ENCODE peak calls at places on chromosomes 2 and 18, in eight cellular contexts. One of them, this sample, is unnamed. For H3K4me1 and H3K27me3, the result is how much of the 10 kb centered on the place peaks cover.

GRCh38 chr18:22136395-22136794 is 33.0 kb upstream of the GATA6 start:
- DNase-seq in lower lobe of right lung: no peak
- DNase-seq in CD8-positive, alpha-beta T cell: no peak
- DNase-seq in Peyer's patch: no peak
- DNase-seq in H9: no peak
- DNase-seq in IMR-90: peak
- DNase-seq in fibroblast of lung: peak
- DNase-seq in stomach: no peak
- DNase-seq in this sample: no peak

GRCh38 chr2:155965415-155966070 is 367.0 kb downstream of the NR4A2 start:
- DNase-seq in IMR-90: no peak
- DNase-seq in CD8-positive, alpha-beta T cell: no peak
- DNase-seq in lower lobe of right lung: no peak
- DNase-seq in fibroblast of lung: no peak
- DNase-seq in H9: no peak
- DNase-seq in stomach: no peak
- DNase-seq in Peyer's patch: no peak
- DNase-seq in this sample: peak

GRCh38 chr2:129711816-129712420 is 267.5 kb upstream of the RAB6C start:
- DNase-seq in IMR-90: no peak
- DNase-seq in H9: no peak
- DNase-seq in stomach: no peak
- DNase-seq in Peyer's patch: no peak
- DNase-seq in fibroblast of lung: no peak
- DNase-seq in lower lobe of right lung: no peak
- DNase-seq in CD8-positive, alpha-beta T cell: no peak
- DNase-seq in this sample: no peak

GRCh38 chr2:191677091-191677645 is 768 bp upstream of the NABP1 start:
- DNase-seq in CD8-positive, alpha-beta T cell: no peak
- DNase-seq in fibroblast of lung: peak
- DNase-seq in H9: no peak
- DNase-seq in Peyer's patch: peak
- DNase-seq in stomach: peak
- DNase-seq in lower lobe of right lung: peak
- DNase-seq in IMR-90: peak
- DNase-seq in this sample: peak

GRCh38 chr2:15554525-15555218 is 6.5 kb downstream of the NBAS start:
- DNase-seq in lower lobe of right lung: no peak
- DNase-seq in Peyer's patch: no peak
- DNase-seq in CD8-positive, alpha-beta T cell: no peak
- DNase-seq in H9: no peak
- DNase-seq in IMR-90: peak
- DNase-seq in fibroblast of lung: no peak
- DNase-seq in stomach: no peak
- DNase-seq in this sample: no peak

GRCh38 chr2:152504618-152505017 is 169.6 kb downstream of the FMNL2 start:
- DNase-seq in Peyer's patch: no peak
- DNase-seq in H9: no peak
- DNase-seq in lower lobe of right lung: no peak
- DNase-seq in IMR-90: peak
- DNase-seq in CD8-positive, alpha-beta T cell: no peak
- DNase-seq in stomach: no peak
- DNase-seq in fibroblast of lung: peak
- DNase-seq in this sample: peak

GRCh38 chr2:170827841-170828532 is 11.3 kb downstream of the GAD1 start:
- DNase-seq in fibroblast of lung: no peak
- DNase-seq in IMR-90: no peak
- DNase-seq in H9: no peak
- DNase-seq in CD8-positive, alpha-beta T cell: no peak
- DNase-seq in lower lobe of right lung: no peak
- DNase-seq in Peyer's patch: no peak
- DNase-seq in stomach: no peak
- DNase-seq in this sample: no peak

GRCh38 chr2:37561615-37562569 is 109.5 kb downstream of the CDC42EP3 start:
- DNase-seq in fibroblast of lung: peak
- DNase-seq in CD8-positive, alpha-beta T cell: no peak
- DNase-seq in IMR-90: peak
- DNase-seq in lower lobe of right lung: no peak
- DNase-seq in stomach: no peak
- DNase-seq in Peyer's patch: no peak
- DNase-seq in H9: peak
- DNase-seq in this sample: peak

GRCh38 chr18:28684746-28685145 is 507.8 kb upstream of the CDH2 start:
- DNase-seq in lower lobe of right lung: no peak
- DNase-seq in fibroblast of lung: peak
- DNase-seq in IMR-90: no peak
- DNase-seq in stomach: no peak
- DNase-seq in Peyer's patch: no peak
- DNase-seq in H9: no peak
- DNase-seq in CD8-positive, alpha-beta T cell: no peak
- DNase-seq in this sample: no peak

GRCh38 chr2:46780801-46781445 is 134.7 kb downstream of the MCFD2 start:
- DNase-seq in IMR-90: peak
- DNase-seq in Peyer's patch: no peak
- DNase-seq in fibroblast of lung: peak
- DNase-seq in H9: peak
- DNase-seq in lower lobe of right lung: no peak
- DNase-seq in CD8-positive, alpha-beta T cell: no peak
- DNase-seq in stomach: no peak
- DNase-seq in this sample: no peak

GRCh38 chr2:28680657-28681056 is 71.0 kb upstream of the PPP1CB start:
- DNase-seq in stomach: no peak
- DNase-seq in Peyer's patch: no peak
- DNase-seq in CD8-positive, alpha-beta T cell: no peak
- DNase-seq in fibroblast of lung: no peak
- DNase-seq in lower lobe of right lung: no peak
- DNase-seq in H9: no peak
- DNase-seq in IMR-90: no peak
- DNase-seq in this sample: no peak

GRCh38 chr2:96396095-96396494 is 60.5 kb downstream of the NCAPH start:
- DNase-seq in H9: no peak
- DNase-seq in CD8-positive, alpha-beta T cell: no peak
- DNase-seq in fibroblast of lung: no peak
- DNase-seq in lower lobe of right lung: peak
- DNase-seq in IMR-90: no peak
- DNase-seq in Peyer's patch: no peak
- DNase-seq in stomach: no peak
- DNase-seq in this sample: no peak

GRCh38 chr18:32026491-32027086 is 8.0 kb downstream of the RNF125 start:
- DNase-seq in lower lobe of right lung: no peak
- DNase-seq in CD8-positive, alpha-beta T cell: no peak
- DNase-seq in Peyer's patch: no peak
- DNase-seq in stomach: no peak
- DNase-seq in IMR-90: no peak
- DNase-seq in H9: no peak
- DNase-seq in fibroblast of lung: no peak
- DNase-seq in this sample: no peak
- H3K4me1 ChIP-seq in lower lobe of right lung: under half
- H3K4me1 ChIP-seq in CD8-positive, alpha-beta T cell: half or more
- H3K4me1 ChIP-seq in Peyer's patch: under half
- H3K4me1 ChIP-seq in stomach: under half
- H3K4me1 ChIP-seq in IMR-90: under half
- H3K4me1 ChIP-seq in H9: under half
- H3K4me1 ChIP-seq in fibroblast of lung: under half
- H3K4me1 ChIP-seq in this sample: under half

DNA sequence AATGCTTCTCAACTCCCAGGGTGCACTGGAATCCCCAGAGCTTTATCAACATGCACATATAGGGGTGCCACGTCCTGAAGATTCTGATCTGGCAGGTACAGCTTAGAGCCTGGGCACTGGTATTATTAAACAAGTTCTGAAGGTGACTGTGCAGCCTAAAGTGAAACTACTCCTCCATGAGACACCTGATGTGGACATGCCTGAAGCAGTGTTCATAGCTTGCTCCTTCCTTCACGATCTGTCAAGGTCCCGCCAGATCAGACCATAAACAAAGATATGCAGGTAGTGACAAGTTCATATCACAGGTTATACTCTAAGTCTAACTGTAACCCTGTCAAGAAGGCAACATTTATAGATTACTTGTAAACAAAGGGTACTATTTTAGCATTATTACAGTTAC is 65.3 kb upstream of the DNER start:
- DNase-seq in Peyer's patch: no peak
- DNase-seq in lower lobe of right lung: no peak
- DNase-seq in CD8-positive, alpha-beta T cell: no peak
- DNase-seq in stomach: no peak
- DNase-seq in H9: no peak
- DNase-seq in fibroblast of lung: peak
- DNase-seq in IMR-90: peak
- DNase-seq in this sample: peak
- H3K27me3 ChIP-seq in Peyer's patch: under half
- H3K27me3 ChIP-seq in lower lobe of right lung: under half
- H3K27me3 ChIP-seq in CD8-positive, alpha-beta T cell: under half
- H3K27me3 ChIP-seq in stomach: under half
- H3K27me3 ChIP-seq in H9: under half
- H3K27me3 ChIP-seq in fibroblast of lung: under half
- H3K27me3 ChIP-seq in IMR-90: under half
- H3K27me3 ChIP-seq in this sample: under half

GRCh38 chr2:109231428-109231827 is 102.4 kb downstream of the SH3RF3 start:
- DNase-seq in stomach: no peak
- DNase-seq in IMR-90: no peak
- DNase-seq in fibroblast of lung: no peak
- DNase-seq in H9: no peak
- DNase-seq in lower lobe of right lung: no peak
- DNase-seq in Peyer's patch: no peak
- DNase-seq in CD8-positive, alpha-beta T cell: no peak
- DNase-seq in this sample: no peak

GRCh38 chr2:109229094-109229675 is 100.2 kb downstream of the SH3RF3 start:
- DNase-seq in CD8-positive, alpha-beta T cell: no peak
- DNase-seq in Peyer's patch: no peak
- DNase-seq in stomach: no peak
- DNase-seq in lower lobe of right lung: no peak
- DNase-seq in IMR-90: no peak
- DNase-seq in fibroblast of lung: no peak
- DNase-seq in H9: no peak
- DNase-seq in this sample: no peak

GRCh38 chr2:109232306-109232705 is 103.3 kb downstream of the SH3RF3 start:
- DNase-seq in H9: no peak
- DNase-seq in Peyer's patch: no peak
- DNase-seq in lower lobe of right lung: no peak
- DNase-seq in IMR-90: no peak
- DNase-seq in CD8-positive, alpha-beta T cell: no peak
- DNase-seq in fibroblast of lung: no peak
- DNase-seq in stomach: no peak
- DNase-seq in this sample: no peak

GRCh38 chr2:109232909-109233308 is 103.9 kb downstream of the SH3RF3 start:
- DNase-seq in CD8-positive, alpha-beta T cell: no peak
- DNase-seq in lower lobe of right lung: no peak
- DNase-seq in fibroblast of lung: no peak
- DNase-seq in stomach: no peak
- DNase-seq in IMR-90: no peak
- DNase-seq in H9: no peak
- DNase-seq in Peyer's patch: no peak
- DNase-seq in this sample: no peak

GRCh38 chr2:109230980-109231420 is 102.0 kb downstream of the SH3RF3 start:
- DNase-seq in stomach: no peak
- DNase-seq in H9: no peak
- DNase-seq in CD8-positive, alpha-beta T cell: no peak
- DNase-seq in fibroblast of lung: no peak
- DNase-seq in lower lobe of right lung: no peak
- DNase-seq in Peyer's patch: no peak
- DNase-seq in IMR-90: no peak
- DNase-seq in this sample: no peak
- H3K4me1 ChIP-seq in stomach: under half
- H3K4me1 ChIP-seq in H9: under half
- H3K4me1 ChIP-seq in CD8-positive, alpha-beta T cell: under half
- H3K4me1 ChIP-seq in fibroblast of lung: under half
- H3K4me1 ChIP-seq in lower lobe of right lung: under half
- H3K4me1 ChIP-seq in Peyer's patch: under half
- H3K4me1 ChIP-seq in IMR-90: under half
- H3K4me1 ChIP-seq in this sample: under half

GRCh38 chr2:214765180-214765579 is 44.3 kb downstream of the BARD1 start:
- DNase-seq in stomach: no peak
- DNase-seq in fibroblast of lung: peak
- DNase-seq in Peyer's patch: no peak
- DNase-seq in IMR-90: no peak
- DNase-seq in lower lobe of right lung: no peak
- DNase-seq in CD8-positive, alpha-beta T cell: no peak
- DNase-seq in H9: no peak
- DNase-seq in this sample: peak
- H3K27me3 ChIP-seq in stomach: under half
- H3K27me3 ChIP-seq in fibroblast of lung: under half
- H3K27me3 ChIP-seq in Peyer's patch: under half
- H3K27me3 ChIP-seq in IMR-90: under half
- H3K27me3 ChIP-seq in lower lobe of right lung: under half
- H3K27me3 ChIP-seq in CD8-positive, alpha-beta T cell: under half
- H3K27me3 ChIP-seq in H9: under half
- H3K27me3 ChIP-seq in this sample: under half

DNA sequence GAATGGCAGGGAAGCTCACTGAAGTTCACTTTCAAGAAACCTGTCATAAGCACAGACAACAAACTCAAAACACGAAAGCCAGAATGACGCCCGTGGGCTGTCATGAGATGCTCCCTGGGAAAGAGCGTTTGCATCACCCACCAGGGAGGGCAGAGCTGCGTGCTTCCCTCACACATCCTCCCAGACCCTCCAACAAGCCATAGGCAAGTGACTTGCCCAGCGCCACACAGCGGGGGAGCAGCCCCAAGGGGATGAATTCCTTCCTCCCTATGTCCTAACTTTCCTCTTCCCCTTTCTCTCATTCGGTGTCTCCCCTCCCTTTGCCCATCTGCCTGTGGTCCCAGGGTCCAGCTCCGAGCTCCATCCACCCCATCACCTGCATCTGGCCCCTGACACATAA is 10.7 kb downstream of the BIN1 start:
- DNase-seq in IMR-90: no peak
- DNase-seq in H9: no peak
- DNase-seq in fibroblast of lung: no peak
- DNase-seq in Peyer's patch: no peak
- DNase-seq in CD8-positive, alpha-beta T cell: no peak
- DNase-seq in lower lobe of right lung: peak
- DNase-seq in stomach: no peak
- DNase-seq in this sample: no peak
- H3K4me1 ChIP-seq in IMR-90: under half
- H3K4me1 ChIP-seq in H9: under half
- H3K4me1 ChIP-seq in fibroblast of lung: under half
- H3K4me1 ChIP-seq in Peyer's patch: under half
- H3K4me1 ChIP-seq in CD8-positive, alpha-beta T cell: under half
- H3K4me1 ChIP-seq in lower lobe of right lung: under half
- H3K4me1 ChIP-seq in stomach: half or more
- H3K4me1 ChIP-seq in this sample: under half

GRCh38 chr2:181682795-181683517 is 2.6 kb upstream of the NEUROD1 start:
- DNase-seq in stomach: no peak
- DNase-seq in lower lobe of right lung: no peak
- DNase-seq in IMR-90: no peak
- DNase-seq in H9: peak
- DNase-seq in Peyer's patch: no peak
- DNase-seq in fibroblast of lung: no peak
- DNase-seq in CD8-positive, alpha-beta T cell: no peak
- DNase-seq in this sample: no peak
- H3K27me3 ChIP-seq in stomach: half or more
- H3K27me3 ChIP-seq in lower lobe of right lung: half or more
- H3K27me3 ChIP-seq in IMR-90: half or more
- H3K27me3 ChIP-seq in H9: half or more
- H3K27me3 ChIP-seq in Peyer's patch: half or more
- H3K27me3 ChIP-seq in fibroblast of lung: half or more
- H3K27me3 ChIP-seq in CD8-positive, alpha-beta T cell: under half
- H3K27me3 ChIP-seq in this sample: half or more